ENCODE peak calls at places on chromosomes 4 and X, in eight cellular contexts. D is mesenchymal stem cell, S is astrocyte, I is fibroblast of lung, M is HCT116, Z is neural progenitor cell, T is OCI-LY7, E is mammary epithelial cell. J is an unnamed sample.

GRCh38 chr4:176236909-176237308 is 32.1 kb downstream of the ASB5 start:
- DNase-seq in I (peak; percentile 26), M (no peak), D (peak; percentile 30), E (peak; percentile 34), Z (no peak), S (peak; percentile 16), T (no peak), J (peak; percentile 16)

GRCh38 chrX:150731795-150732194 is 38.6 kb downstream of the MTMR1 start:
- DNase-seq in D (peak; percentile 52), I (peak; percentile 97), S (peak; percentile 97), E (peak; percentile 90), T (no peak), M (no peak), Z (no peak), J (peak; percentile 97)

GRCh38 chrX:48827654-48827968 is 1.3 kb downstream of the ERAS start:
- DNase-seq in T (no peak), S (no peak), D (no peak), M (no peak), I (no peak), E (no peak), Z (no peak), J (no peak)

GRCh38 chr4:157076578-157076947 is 613 bp downstream of the GLRB start:
- DNase-seq in I (no peak), Z (peak; percentile 25), M (no peak), D (no peak), E (no peak), T (no peak), S (no peak), J (no peak)

GRCh38 chr4:141486375-141486997 is 149.9 kb upstream of the IL15 start:
- DNase-seq in D (peak; percentile 25), T (no peak), I (peak; percentile 86), M (no peak), E (peak; percentile 67), S (peak; percentile 83), Z (no peak), J (peak; percentile 93)

GRCh38 chr4:155066871-155067270 is 141.6 kb upstream of the NPY2R start:
- DNase-seq in I (no peak), S (no peak), E (no peak), M (no peak), D (no peak), T (no peak), Z (no peak), J (no peak)

GRCh38 chr4:134160211-134160610 is 41.4 kb downstream of the PABPC4L start:
- DNase-seq in D (no peak), S (no peak), I (no peak), Z (no peak), T (no peak), E (peak; percentile 4), M (no peak), J (no peak)

GRCh38 chrX:49042581-49043219 is 457 bp downstream of the TFE3 start:
- DNase-seq in Z (no peak), E (no peak), I (peak; percentile 13), S (no peak), D (no peak), M (no peak), T (no peak), J (no peak)

GRCh38 chr4:98928131-98928504 is 815 bp downstream of the EIF4E start:
- DNase-seq in M (peak; percentile 64), D (peak; percentile 91), S (peak; percentile 74), Z (peak; percentile 93), T (peak; percentile 84), I (peak; percentile 84), E (peak; percentile 80), J (peak; percentile 92)

GRCh38 chr4:113636877-113637276 is 124.7 kb downstream of the CAMK2D start:
- DNase-seq in S (peak; percentile 92), E (peak; percentile 53), I (peak; percentile 93), M (no peak), D (peak; percentile 44), Z (no peak), T (peak; percentile 91), J (peak; percentile 15)

GRCh38 chr4:113637363-113637762 is 124.2 kb downstream of the CAMK2D start:
- DNase-seq in T (no peak), S (peak; percentile 90), D (no peak), I (peak; percentile 91), Z (no peak), M (no peak), E (peak; percentile 17), J (peak; percentile 31)

GRCh38 chr4:113641025-113641431 is 120.5 kb downstream of the CAMK2D start:
- DNase-seq in E (no peak), T (peak; percentile 87), Z (no peak), I (no peak), S (no peak), D (no peak), M (no peak), J (no peak)

GRCh38 chr4:113637823-113638691 is 123.5 kb downstream of the CAMK2D start:
- DNase-seq in I (peak; percentile 11), D (no peak), Z (peak; percentile 27), T (peak; percentile 81), M (no peak), S (no peak), E (no peak), J (no peak)

GRCh38 chr4:113639311-113639710 is 122.2 kb downstream of the CAMK2D start:
- DNase-seq in Z (no peak), I (peak; percentile 19), D (no peak), E (no peak), S (no peak), T (peak; percentile 43), M (no peak), J (no peak)
- H3K4me2 ChIP-seq in Z (no peak overlapping the region), I (no peak overlapping the region), D (no peak overlapping the region), E (no peak overlapping the region), S (no peak overlapping the region), T (peak overlapping the region; percentile 74), M (no peak overlapping the region), J (no peak overlapping the region)

GRCh38 chr4:80263541-80264351 is 2.7 kb upstream of the FGF5 start:
- DNase-seq in D (peak; percentile 18), E (no peak), Z (peak; percentile 55), I (no peak), T (no peak), S (no peak), M (no peak), J (no peak)

GRCh38 chr4:80259012-80259411 is 7.5 kb upstream of the FGF5 start:
- DNase-seq in E (no peak), Z (no peak), S (no peak), M (no peak), I (no peak), D (no peak), T (no peak), J (no peak)

GRCh38 chr4:80264352-80264647 is 2.2 kb upstream of the FGF5 start:
- DNase-seq in M (no peak), S (no peak), E (no peak), D (no peak), Z (peak; percentile 5), I (no peak), T (no peak), J (no peak)

GRCh38 chr4:80264825-80265224 is 1.6 kb upstream of the FGF5 start:
- DNase-seq in S (no peak), I (no peak), Z (no peak), T (no peak), M (no peak), D (no peak), E (no peak), J (no peak)

DNA sequence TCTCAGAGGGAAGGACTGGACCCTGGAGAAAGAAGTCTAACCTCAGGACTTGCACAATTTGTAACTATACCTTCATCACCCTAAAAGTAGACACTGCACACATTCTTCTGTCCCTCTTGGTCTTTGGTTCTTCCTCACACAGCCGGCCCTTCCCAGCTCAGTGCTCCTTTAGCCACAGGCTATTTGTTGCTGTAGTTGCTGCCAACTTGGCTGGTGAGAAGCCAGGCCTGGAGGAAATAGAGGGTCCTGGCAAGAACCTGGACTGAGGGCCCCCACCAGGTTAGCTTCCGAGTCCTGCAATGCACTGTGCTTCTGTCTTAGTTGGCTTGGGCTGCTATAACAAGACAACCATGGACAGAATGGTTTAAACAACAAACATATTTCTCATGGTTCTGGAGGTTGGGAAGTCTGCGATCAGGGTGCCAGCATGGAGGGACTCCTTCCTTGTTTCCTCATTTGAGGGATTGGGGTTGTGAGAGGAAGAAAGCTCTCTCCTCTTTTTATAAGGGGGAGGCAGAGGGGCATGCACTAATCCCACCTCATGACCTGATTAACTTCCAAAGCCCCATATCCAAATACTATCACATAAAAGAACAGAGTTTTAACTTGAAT is 4.4 kb upstream of the FGF5 start:
- DNase-seq in D (no peak), Z (no peak), S (no peak), E (no peak), M (no peak), I (no peak), T (no peak), J (no peak)
- H3K36me3 ChIP-seq in D (no peaks in the 10 kb centered on the region), Z (no peaks in the 10 kb centered on the region), S (no peaks in the 10 kb centered on the region), E (no peaks in the 10 kb centered on the region), M (no peaks in the 10 kb centered on the region), I (no peaks in the 10 kb centered on the region), T (no peaks in the 10 kb centered on the region), J (no peaks in the 10 kb centered on the region)

DNA sequence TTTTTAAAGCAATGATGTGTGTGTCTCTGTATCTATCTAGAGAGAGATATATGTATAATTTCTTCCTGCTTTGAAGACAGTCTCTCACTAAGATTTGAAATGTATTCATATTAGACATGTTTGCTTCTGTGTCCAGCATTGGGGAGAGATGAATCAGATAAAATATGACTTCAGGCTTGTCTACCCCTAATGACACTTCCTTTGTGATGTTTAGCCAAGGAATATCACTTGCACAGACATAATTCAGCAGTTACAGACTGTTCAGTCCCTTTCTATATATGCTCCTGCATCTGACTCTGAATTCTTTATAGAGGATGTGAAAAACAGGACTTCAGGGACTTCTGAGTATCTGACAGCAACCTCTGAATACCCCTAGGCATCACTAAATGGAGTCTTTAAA is 158.4 kb downstream of the DCLK2 start:
- DNase-seq in Z (no peak), M (no peak), S (peak; percentile 67), I (peak; percentile 75), E (no peak), D (peak; percentile 61), T (no peak), J (peak; percentile 55)
- H3K4me2 ChIP-seq in Z (peak overlapping the region; percentile 1), M (no peak overlapping the region), S (peak overlapping the region; percentile 75), I (peak overlapping the region; percentile 3), E (peak overlapping the region; percentile 65), D (no peak overlapping the region), T (no peak overlapping the region), J (peak overlapping the region; percentile 72)

GRCh38 chrX:65702956-65703355 is 35.5 kb downstream of the MSN start:
- DNase-seq in T (no peak), M (no peak), D (no peak), I (no peak), S (no peak), Z (no peak), E (no peak), J (no peak)

GRCh38 chrX:65707153-65707552 is 39.7 kb downstream of the MSN start:
- DNase-seq in Z (no peak), I (no peak), M (no peak), E (no peak), S (no peak), T (no peak), D (peak; percentile 38), J (no peak)

GRCh38 chrX:65706041-65706828 is 38.8 kb downstream of the MSN start:
- DNase-seq in Z (no peak), E (peak; percentile 83), M (no peak), I (peak; percentile 81), D (peak; percentile 88), S (peak; percentile 72), T (no peak), J (peak; percentile 83)

DNA sequence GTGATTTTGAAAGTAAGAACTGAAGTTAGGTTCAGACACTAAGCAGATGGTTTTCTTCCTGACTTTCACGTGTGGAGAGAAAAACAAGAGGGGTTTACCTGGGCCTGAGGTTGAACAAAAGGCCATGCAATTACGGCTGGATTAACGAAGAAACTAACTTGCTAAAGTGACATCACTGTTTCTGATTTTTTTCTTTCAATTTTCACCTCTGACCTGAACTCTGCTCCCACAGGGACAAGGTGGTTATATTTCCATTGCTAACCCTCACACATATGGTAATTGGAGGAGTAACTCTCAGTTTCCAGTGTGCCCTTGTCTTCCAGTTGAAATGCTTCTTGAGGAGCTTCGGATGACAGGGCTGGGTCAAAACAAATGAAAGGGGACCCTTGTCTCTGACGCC is 38.0 kb downstream of the MSN start:
- DNase-seq in Z (no peak), D (no peak), E (no peak), S (no peak), M (no peak), T (no peak), I (no peak), J (no peak)
- H3K36me3 ChIP-seq in Z (no peaks in the 10 kb centered on the region), D (peaks cover 14% of the 10 kb centered on the region), E (no peaks in the 10 kb centered on the region), S (peaks cover 9% of the 10 kb centered on the region), M (no peaks in the 10 kb centered on the region), T (peaks cover 19% of the 10 kb centered on the region), I (peaks cover 2% of the 10 kb centered on the region), J (no peaks in the 10 kb centered on the region)